ENCODE peak calls at places on chromosomes 3 and 15, in six cellular contexts. One of them, this sample, is unnamed.

GRCh38 chr3:99970198-99970597 is 144.1 kb downstream of the FILIP1L start:
- DNase-seq in A549: no peak
- DNase-seq in SK-N-SH: no peak
- DNase-seq in HepG2: no peak
- DNase-seq in GM12878: peak
- DNase-seq in H1: no peak
- DNase-seq in this sample: no peak

GRCh38 chr15:98160236-98160635 is 199.7 kb downstream of the ARRDC4 start:
- DNase-seq in A549: no peak
- DNase-seq in SK-N-SH: no peak
- DNase-seq in HepG2: no peak
- DNase-seq in GM12878: no peak
- DNase-seq in H1: no peak
- DNase-seq in this sample: no peak

GRCh38 chr3:133437391-133438093 is 37.7 kb downstream of the BFSP2 start:
- DNase-seq in A549: peak
- DNase-seq in SK-N-SH: peak
- DNase-seq in HepG2: no peak
- DNase-seq in GM12878: no peak
- DNase-seq in H1: no peak
- DNase-seq in this sample: no peak

GRCh38 chr3:184553385-184553784 is 8.2 kb upstream of the EPHB3 start:
- DNase-seq in A549: no peak
- DNase-seq in SK-N-SH: no peak
- DNase-seq in HepG2: no peak
- DNase-seq in GM12878: no peak
- DNase-seq in H1: no peak
- DNase-seq in this sample: no peak

GRCh38 chr3:111944377-111944776 is 34.4 kb upstream of the ABHD10 start:
- DNase-seq in A549: no peak
- DNase-seq in SK-N-SH: no peak
- DNase-seq in HepG2: no peak
- DNase-seq in GM12878: no peak
- DNase-seq in H1: no peak
- DNase-seq in this sample: no peak

GRCh38 chr3:64290864-64291263 is 65.6 kb upstream of the PRICKLE2 start:
- DNase-seq in A549: peak
- DNase-seq in SK-N-SH: no peak
- DNase-seq in HepG2: no peak
- DNase-seq in GM12878: no peak
- DNase-seq in H1: no peak
- DNase-seq in this sample: no peak

GRCh38 chr3:22210693-22211092 is 459.7 kb upstream of the ZNF385D start:
- DNase-seq in A549: no peak
- DNase-seq in SK-N-SH: no peak
- DNase-seq in HepG2: no peak
- DNase-seq in GM12878: no peak
- DNase-seq in H1: no peak
- DNase-seq in this sample: no peak

GRCh38 chr3:161893972-161894371 is 397.4 kb downstream of the OTOL1 start:
- DNase-seq in A549: no peak
- DNase-seq in SK-N-SH: no peak
- DNase-seq in HepG2: no peak
- DNase-seq in GM12878: no peak
- DNase-seq in H1: no peak
- DNase-seq in this sample: no peak

GRCh38 chr3:38366082-38366481 is 19.5 kb downstream of the XYLB start:
- DNase-seq in A549: no peak
- DNase-seq in SK-N-SH: no peak
- DNase-seq in HepG2: no peak
- DNase-seq in GM12878: no peak
- DNase-seq in H1: no peak
- DNase-seq in this sample: no peak

GRCh38 chr3:121995190-121996137 is 26.6 kb downstream of the ILDR1 start:
- DNase-seq in A549: peak
- DNase-seq in SK-N-SH: peak
- DNase-seq in HepG2: peak
- DNase-seq in GM12878: peak
- DNase-seq in H1: peak
- DNase-seq in this sample: peak

GRCh38 chr15:101276501-101277037 is 716 bp downstream of the SELENOS start:
- DNase-seq in A549: peak
- DNase-seq in SK-N-SH: peak
- DNase-seq in HepG2: no peak
- DNase-seq in GM12878: no peak
- DNase-seq in H1: no peak
- DNase-seq in this sample: no peak

GRCh38 chr15:83207622-83208356 is at the start of gene HDGFL3:
- DNase-seq in A549: peak
- DNase-seq in SK-N-SH: peak
- DNase-seq in HepG2: no peak
- DNase-seq in GM12878: no peak
- DNase-seq in H1: no peak
- DNase-seq in this sample: peak

GRCh38 chr3:56759532-56759931 is 42.2 kb downstream of the ARHGEF3 start:
- DNase-seq in A549: no peak
- DNase-seq in SK-N-SH: no peak
- DNase-seq in HepG2: no peak
- DNase-seq in GM12878: no peak
- DNase-seq in H1: no peak
- DNase-seq in this sample: no peak

GRCh38 chr3:37905987-37906674 is 44.5 kb downstream of the CTDSPL start:
- DNase-seq in A549: no peak
- DNase-seq in SK-N-SH: no peak
- DNase-seq in HepG2: peak
- DNase-seq in GM12878: no peak
- DNase-seq in H1: no peak
- DNase-seq in this sample: no peak

GRCh38 chr3:127105996-127106855 is 86.7 kb upstream of the PRR23E start:
- DNase-seq in A549: no peak
- DNase-seq in SK-N-SH: no peak
- DNase-seq in HepG2: no peak
- DNase-seq in GM12878: no peak
- DNase-seq in H1: no peak
- DNase-seq in this sample: no peak

GRCh38 chr3:172211123-172211522 is 171.7 kb downstream of the FNDC3B start:
- DNase-seq in A549: no peak
- DNase-seq in SK-N-SH: no peak
- DNase-seq in HepG2: no peak
- DNase-seq in GM12878: no peak
- DNase-seq in H1: no peak
- DNase-seq in this sample: no peak

GRCh38 chr15:74866090-74866489 is 7.1 kb downstream of the SCAMP2 start:
- DNase-seq in A549: peak
- DNase-seq in SK-N-SH: no peak
- DNase-seq in HepG2: no peak
- DNase-seq in GM12878: no peak
- DNase-seq in H1: no peak
- DNase-seq in this sample: peak

GRCh38 chr15:41790756-41791546 is 16.7 kb downstream of the MAPKBP1 start:
- DNase-seq in A549: peak
- DNase-seq in SK-N-SH: no peak
- DNase-seq in HepG2: peak
- DNase-seq in GM12878: no peak
- DNase-seq in H1: no peak
- DNase-seq in this sample: no peak

GRCh38 chr15:78131295-78132021 is at the start of gene CIB2:
- DNase-seq in A549: peak
- DNase-seq in SK-N-SH: peak
- DNase-seq in HepG2: peak
- DNase-seq in GM12878: no peak
- DNase-seq in H1: no peak
- DNase-seq in this sample: peak

GRCh38 chr15:82750831-82751181 is 41.1 kb upstream of the AP3B2 start:
- DNase-seq in A549: peak
- DNase-seq in SK-N-SH: peak
- DNase-seq in HepG2: no peak
- DNase-seq in GM12878: peak
- DNase-seq in H1: no peak
- DNase-seq in this sample: no peak

GRCh38 chr3:194487289-194488006 is 646 bp upstream of the ATP13A3 start:
- DNase-seq in A549: no peak
- DNase-seq in SK-N-SH: peak
- DNase-seq in HepG2: no peak
- DNase-seq in GM12878: no peak
- DNase-seq in H1: no peak
- DNase-seq in this sample: peak

GRCh38 chr3:143608966-143609365 is 239.3 kb downstream of the SLC9A9 start:
- DNase-seq in A549: no peak
- DNase-seq in SK-N-SH: no peak
- DNase-seq in HepG2: no peak
- DNase-seq in GM12878: no peak
- DNase-seq in H1: no peak
- DNase-seq in this sample: no peak

GRCh38 chr3:44375450-44375849 is 36.9 kb downstream of the TCAIM start:
- DNase-seq in A549: no peak
- DNase-seq in SK-N-SH: no peak
- DNase-seq in HepG2: peak
- DNase-seq in GM12878: no peak
- DNase-seq in H1: no peak
- DNase-seq in this sample: no peak

GRCh38 chr15:40282870-40283614 is at the start of gene ANKRD63:
- DNase-seq in A549: no peak
- DNase-seq in SK-N-SH: peak
- DNase-seq in HepG2: no peak
- DNase-seq in GM12878: no peak
- DNase-seq in H1: no peak
- DNase-seq in this sample: peak

GRCh38 chr3:55162031-55162784 is 234.3 kb upstream of the LRTM1 start:
- DNase-seq in A549: no peak
- DNase-seq in SK-N-SH: no peak
- DNase-seq in HepG2: no peak
- DNase-seq in GM12878: peak
- DNase-seq in H1: no peak
- DNase-seq in this sample: no peak
- H3K4me2 ChIP-seq in A549: no peak
- H3K4me2 ChIP-seq in SK-N-SH: peak
- H3K4me2 ChIP-seq in HepG2: no peak
- H3K4me2 ChIP-seq in GM12878: no peak
- H3K4me2 ChIP-seq in H1: no peak
- H3K4me2 ChIP-seq in this sample: no peak

DNA sequence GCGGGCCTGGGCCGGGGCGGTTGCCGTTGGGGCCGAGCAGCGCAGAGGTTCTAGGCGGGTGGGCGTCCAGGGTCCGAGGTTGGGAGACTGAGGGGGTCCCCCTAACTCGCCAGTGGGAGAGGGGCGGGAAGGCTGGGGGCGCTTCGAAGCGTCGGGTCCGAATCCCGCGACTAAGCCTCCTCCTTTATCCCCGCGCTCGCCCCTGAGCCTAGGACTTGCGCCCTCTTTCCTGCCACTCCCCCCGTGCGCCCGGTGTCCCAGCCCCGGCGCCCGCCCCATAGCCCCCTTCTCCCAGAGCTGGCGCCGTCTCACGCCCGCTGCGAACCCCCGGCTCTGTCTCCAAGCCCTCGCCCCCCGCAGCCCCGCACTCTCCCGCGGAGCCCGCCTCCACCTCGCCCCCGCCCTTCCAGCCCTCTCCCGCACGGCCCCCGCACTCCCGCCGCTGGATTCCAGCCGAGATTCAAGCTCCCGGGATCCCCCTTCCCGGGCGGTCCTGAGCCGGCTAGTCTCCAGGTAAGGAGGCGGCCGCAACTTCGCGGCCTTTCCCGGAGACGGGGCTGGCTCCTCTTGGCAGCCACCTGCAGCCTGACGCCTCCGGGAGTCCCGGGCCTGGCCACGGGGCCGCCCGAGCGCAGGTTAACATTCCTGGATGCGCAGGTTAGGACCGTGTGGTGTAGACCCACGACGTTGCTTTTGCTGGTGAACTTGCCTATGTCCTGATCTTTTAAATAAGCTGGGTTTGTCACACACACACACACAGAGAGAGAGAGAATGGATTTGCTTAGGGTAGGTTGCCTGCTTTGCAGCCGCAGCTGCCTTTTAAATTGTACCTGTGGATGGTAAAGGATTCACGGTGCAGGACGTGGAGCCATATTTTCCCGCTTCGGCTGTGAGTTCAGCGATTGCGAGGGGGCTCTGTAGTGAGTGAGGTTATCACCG is 567 bp downstream of the PXYLP1 start:
- DNase-seq in A549: no peak
- DNase-seq in SK-N-SH: peak
- DNase-seq in HepG2: no peak
- DNase-seq in GM12878: no peak
- DNase-seq in H1: no peak
- DNase-seq in this sample: peak
- TF ChIP-seq CHD2 in A549: no peak
- TF ChIP-seq CHD2 in SK-N-SH: no peak
- TF ChIP-seq CHD2 in HepG2: no peak
- TF ChIP-seq CHD2 in GM12878: no peak
- TF ChIP-seq CHD2 in H1: no peak
- TF ChIP-seq CHD2 in this sample: no peak

DNA sequence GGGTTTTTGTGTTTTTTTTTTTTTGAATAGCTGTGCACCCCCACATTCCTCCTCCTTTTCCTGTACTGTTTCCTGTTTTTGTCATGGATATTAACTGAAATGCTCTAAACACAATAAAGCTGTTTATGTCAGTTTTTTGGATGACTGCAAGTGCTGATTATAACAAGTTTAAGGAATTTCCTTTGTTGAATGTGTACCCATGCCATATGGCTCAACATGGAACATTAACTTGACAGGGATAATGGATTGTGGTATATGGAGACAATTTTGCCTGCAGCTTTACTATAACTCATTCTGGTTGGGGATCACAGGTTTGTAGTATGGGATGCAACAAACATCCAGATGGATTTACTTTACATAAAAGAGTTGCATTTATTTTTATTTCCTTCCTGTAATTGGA is 216.4 kb downstream of the TCF12 start:
- DNase-seq in A549: no peak
- DNase-seq in SK-N-SH: peak
- DNase-seq in HepG2: no peak
- DNase-seq in GM12878: no peak
- DNase-seq in H1: no peak
- DNase-seq in this sample: no peak
- H3K4me2 ChIP-seq in A549: no peak
- H3K4me2 ChIP-seq in SK-N-SH: no peak
- H3K4me2 ChIP-seq in HepG2: no peak
- H3K4me2 ChIP-seq in GM12878: no peak
- H3K4me2 ChIP-seq in H1: no peak
- H3K4me2 ChIP-seq in this sample: no peak

GRCh38 chr3:69338891-69339290 is 47.0 kb downstream of the FRMD4B start:
- DNase-seq in A549: no peak
- DNase-seq in SK-N-SH: no peak
- DNase-seq in HepG2: no peak
- DNase-seq in GM12878: no peak
- DNase-seq in H1: no peak
- DNase-seq in this sample: no peak
- TF ChIP-seq CHD2 in A549: no peak
- TF ChIP-seq CHD2 in SK-N-SH: no peak
- TF ChIP-seq CHD2 in HepG2: no peak
- TF ChIP-seq CHD2 in GM12878: no peak
- TF ChIP-seq CHD2 in H1: no peak
- TF ChIP-seq CHD2 in this sample: no peak

GRCh38 chr3:10628902-10629700 is 123.7 kb upstream of the ATP2B2 start:
- DNase-seq in A549: no peak
- DNase-seq in SK-N-SH: no peak
- DNase-seq in HepG2: no peak
- DNase-seq in GM12878: no peak
- DNase-seq in H1: no peak
- DNase-seq in this sample: no peak
- H3K4me2 ChIP-seq in A549: no peak
- H3K4me2 ChIP-seq in SK-N-SH: no peak
- H3K4me2 ChIP-seq in HepG2: no peak
- H3K4me2 ChIP-seq in GM12878: no peak
- H3K4me2 ChIP-seq in H1: no peak
- H3K4me2 ChIP-seq in this sample: no peak